ENCODE peak calls at places on chromosome 1, in five cellular contexts. One of them, this sample, is unnamed.

GRCh38 chr1:111643696-111644095 is 24.1 kb downstream of the RAP1A start:
- DNase-seq in coronary artery: no peak
- DNase-seq in stomach: no peak
- DNase-seq in adrenal gland: no peak
- DNase-seq in ascending aorta: no peak
- DNase-seq in this sample: no peak

GRCh38 chr1:65200411-65200810 is 52.4 kb downstream of the AK4 start:
- DNase-seq in coronary artery: no peak
- DNase-seq in stomach: no peak
- DNase-seq in adrenal gland: no peak
- DNase-seq in ascending aorta: no peak
- DNase-seq in this sample: no peak

GRCh38 chr1:19468397-19468956 is 16.9 kb downstream of the CAPZB start:
- DNase-seq in coronary artery: no peak
- DNase-seq in stomach: peak
- DNase-seq in adrenal gland: no peak
- DNase-seq in ascending aorta: no peak
- DNase-seq in this sample: no peak

GRCh38 chr1:69163779-69164178 is 403.9 kb upstream of the LRRC7 start:
- DNase-seq in coronary artery: no peak
- DNase-seq in stomach: no peak
- DNase-seq in adrenal gland: no peak
- DNase-seq in ascending aorta: no peak
- DNase-seq in this sample: no peak

GRCh38 chr1:28737245-28738137 is 751 bp downstream of the YTHDF2 start:
- DNase-seq in coronary artery: no peak
- DNase-seq in stomach: peak
- DNase-seq in adrenal gland: peak
- DNase-seq in ascending aorta: no peak
- DNase-seq in this sample: no peak

GRCh38 chr1:18340787-18341186 is 139.9 kb upstream of the KLHDC7A start:
- DNase-seq in coronary artery: no peak
- DNase-seq in stomach: no peak
- DNase-seq in adrenal gland: no peak
- DNase-seq in ascending aorta: no peak
- DNase-seq in this sample: no peak

GRCh38 chr1:231460614-231461013 is 38.5 kb upstream of the EGLN1 start:
- DNase-seq in coronary artery: no peak
- DNase-seq in stomach: no peak
- DNase-seq in adrenal gland: no peak
- DNase-seq in ascending aorta: no peak
- DNase-seq in this sample: no peak

GRCh38 chr1:10753279-10753678 is 43.2 kb downstream of the CASZ1 start:
- DNase-seq in coronary artery: no peak
- DNase-seq in stomach: no peak
- DNase-seq in adrenal gland: no peak
- DNase-seq in ascending aorta: no peak
- DNase-seq in this sample: no peak

GRCh38 chr1:236853916-236854601 is 59.0 kb downstream of the MTR start:
- DNase-seq in coronary artery: no peak
- DNase-seq in stomach: no peak
- DNase-seq in adrenal gland: no peak
- DNase-seq in ascending aorta: no peak
- DNase-seq in this sample: no peak

GRCh38 chr1:228350831-228351781 is 55.5 kb downstream of the TRIM11 start:
- DNase-seq in coronary artery: no peak
- DNase-seq in stomach: no peak
- DNase-seq in adrenal gland: peak
- DNase-seq in ascending aorta: no peak
- DNase-seq in this sample: no peak

GRCh38 chr1:161081151-161081405 is 8.3 kb downstream of the NECTIN4 start:
- DNase-seq in coronary artery: no peak
- DNase-seq in stomach: no peak
- DNase-seq in adrenal gland: no peak
- DNase-seq in ascending aorta: no peak
- DNase-seq in this sample: no peak

GRCh38 chr1:31413405-31414005 is 492 bp downstream of the SERINC2 start:
- DNase-seq in coronary artery: no peak
- DNase-seq in stomach: peak
- DNase-seq in adrenal gland: peak
- DNase-seq in ascending aorta: peak
- DNase-seq in this sample: peak

GRCh38 chr1:147847831-147848230 is 54.8 kb upstream of the GJA8 start:
- DNase-seq in coronary artery: no peak
- DNase-seq in stomach: no peak
- DNase-seq in adrenal gland: no peak
- DNase-seq in ascending aorta: no peak
- DNase-seq in this sample: no peak

GRCh38 chr1:17633654-17634053 is 94.2 kb downstream of the ARHGEF10L start:
- DNase-seq in coronary artery: no peak
- DNase-seq in stomach: no peak
- DNase-seq in adrenal gland: no peak
- DNase-seq in ascending aorta: peak
- DNase-seq in this sample: no peak

GRCh38 chr1:177255411-177255810 is 84.7 kb downstream of the BRINP2 start:
- DNase-seq in coronary artery: no peak
- DNase-seq in stomach: no peak
- DNase-seq in adrenal gland: no peak
- DNase-seq in ascending aorta: no peak
- DNase-seq in this sample: no peak

GRCh38 chr1:246482780-246483179 is 24.3 kb downstream of the SMYD3 start:
- DNase-seq in coronary artery: no peak
- DNase-seq in stomach: no peak
- DNase-seq in adrenal gland: no peak
- DNase-seq in ascending aorta: no peak
- DNase-seq in this sample: no peak

GRCh38 chr1:111990878-111991760 is 1.7 kb upstream of the KCND3 start:
- DNase-seq in coronary artery: peak
- DNase-seq in stomach: peak
- DNase-seq in adrenal gland: peak
- DNase-seq in ascending aorta: no peak
- DNase-seq in this sample: peak

GRCh38 chr1:145849356-145850165 is 4.1 kb downstream of the NUDT17 start:
- DNase-seq in coronary artery: no peak
- DNase-seq in stomach: no peak
- DNase-seq in adrenal gland: no peak
- DNase-seq in ascending aorta: no peak
- DNase-seq in this sample: no peak

GRCh38 chr1:214003233-214003632 is 15.5 kb downstream of the PROX1 start:
- DNase-seq in coronary artery: no peak
- DNase-seq in stomach: no peak
- DNase-seq in adrenal gland: no peak
- DNase-seq in ascending aorta: no peak
- DNase-seq in this sample: no peak

GRCh38 chr1:27000817-27001460 is 7.4 kb downstream of the TRNP1 start:
- DNase-seq in coronary artery: no peak
- DNase-seq in stomach: no peak
- DNase-seq in adrenal gland: no peak
- DNase-seq in ascending aorta: peak
- DNase-seq in this sample: no peak
- H3K27ac ChIP-seq in coronary artery: peak
- H3K27ac ChIP-seq in stomach: peak
- H3K27ac ChIP-seq in adrenal gland: no peak
- H3K27ac ChIP-seq in ascending aorta: peak
- H3K27ac ChIP-seq in this sample: no peak

DNA sequence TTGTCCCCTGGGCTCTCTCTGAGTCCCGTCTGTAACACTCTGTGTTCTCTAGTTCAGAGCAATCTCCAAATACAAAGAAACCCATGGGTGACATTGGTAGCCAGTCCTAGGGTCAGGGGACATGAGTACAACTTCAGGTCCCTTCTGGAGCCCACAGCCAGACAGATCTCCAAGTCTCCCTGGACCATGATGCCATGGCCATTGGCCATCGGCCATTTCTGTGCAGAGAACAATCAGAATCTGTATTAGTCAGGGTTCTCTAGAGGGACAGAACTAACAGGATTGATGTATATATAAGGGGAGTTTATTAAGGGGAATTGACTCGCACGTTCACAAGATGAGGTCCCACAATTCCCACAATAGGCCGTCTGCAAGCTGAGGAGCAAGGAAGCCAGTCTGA is 106.9 kb downstream of the AJAP1 start:
- DNase-seq in coronary artery: no peak
- DNase-seq in stomach: no peak
- DNase-seq in adrenal gland: no peak
- DNase-seq in ascending aorta: no peak
- DNase-seq in this sample: no peak
- H3K27ac ChIP-seq in coronary artery: no peak
- H3K27ac ChIP-seq in stomach: no peak
- H3K27ac ChIP-seq in adrenal gland: no peak
- H3K27ac ChIP-seq in ascending aorta: no peak
- H3K27ac ChIP-seq in this sample: no peak

DNA sequence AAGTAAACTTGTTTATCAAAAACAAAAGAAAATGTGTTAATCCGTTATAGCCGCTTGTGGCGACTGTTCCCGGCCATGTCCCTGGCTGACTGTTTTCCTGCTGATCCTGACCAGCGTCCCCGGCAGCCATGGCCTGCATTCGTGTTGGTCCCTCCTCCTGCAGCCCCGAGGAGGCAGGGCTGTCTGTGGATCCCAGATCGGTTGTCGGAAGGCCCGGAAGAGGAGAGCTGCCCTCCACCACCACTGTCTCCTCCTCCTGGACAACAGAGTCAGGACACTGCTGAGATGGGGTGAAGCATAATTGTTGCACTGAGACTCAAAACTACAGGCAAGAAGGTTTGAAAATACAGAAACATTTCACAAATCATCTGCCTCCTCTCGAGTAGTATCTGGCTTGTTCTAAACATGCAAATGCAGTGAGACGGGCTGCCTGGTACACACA is 3.6 kb upstream of the MXRA8 start:
- DNase-seq in coronary artery: no peak
- DNase-seq in stomach: no peak
- DNase-seq in adrenal gland: peak
- DNase-seq in ascending aorta: no peak
- DNase-seq in this sample: no peak
- H3K27ac ChIP-seq in coronary artery: peak
- H3K27ac ChIP-seq in stomach: peak
- H3K27ac ChIP-seq in adrenal gland: no peak
- H3K27ac ChIP-seq in ascending aorta: peak
- H3K27ac ChIP-seq in this sample: no peak

GRCh38 chr1:11789126-11790067 is 16.4 kb downstream of the MTHFR start:
- DNase-seq in coronary artery: no peak
- DNase-seq in stomach: no peak
- DNase-seq in adrenal gland: no peak
- DNase-seq in ascending aorta: no peak
- DNase-seq in this sample: no peak

GRCh38 chr1:11788549-11789053 is 17.2 kb downstream of the MTHFR start:
- DNase-seq in coronary artery: no peak
- DNase-seq in stomach: no peak
- DNase-seq in adrenal gland: no peak
- DNase-seq in ascending aorta: no peak
- DNase-seq in this sample: no peak

GRCh38 chr1:11786168-11786567 is 19.6 kb downstream of the MTHFR start:
- DNase-seq in coronary artery: no peak
- DNase-seq in stomach: no peak
- DNase-seq in adrenal gland: no peak
- DNase-seq in ascending aorta: no peak
- DNase-seq in this sample: no peak

GRCh38 chr1:11787804-11788436 is 17.8 kb downstream of the MTHFR start:
- DNase-seq in coronary artery: no peak
- DNase-seq in stomach: no peak
- DNase-seq in adrenal gland: no peak
- DNase-seq in ascending aorta: no peak
- DNase-seq in this sample: no peak

DNA sequence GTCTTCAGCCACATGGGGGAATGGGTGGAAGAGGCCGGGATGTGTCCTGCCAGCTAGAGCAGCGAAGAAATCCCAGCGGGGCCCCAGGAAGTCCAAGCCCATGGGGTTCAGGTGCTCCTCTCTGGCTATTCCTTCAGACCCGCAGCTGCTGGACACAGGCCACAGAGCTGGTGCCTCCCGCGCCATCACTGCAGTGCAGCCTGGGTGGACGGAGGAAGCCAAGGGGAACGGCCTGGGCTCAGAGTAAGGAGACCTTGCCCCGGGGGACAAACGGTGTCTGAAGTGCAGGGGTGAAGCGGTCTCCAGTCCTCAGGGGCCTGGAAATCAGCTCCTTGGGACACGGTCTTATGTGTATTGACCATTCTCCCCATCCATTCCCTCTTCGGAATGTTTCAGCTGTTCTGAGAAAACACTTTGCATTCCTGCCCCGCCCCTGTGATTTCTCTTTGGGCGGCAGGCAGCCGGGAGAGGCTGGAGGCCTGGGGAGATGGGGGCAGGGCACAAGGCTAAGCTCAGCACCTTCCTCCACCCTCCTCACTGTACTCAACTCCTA is 18.4 kb downstream of the MTHFR start:
- DNase-seq in coronary artery: no peak
- DNase-seq in stomach: peak
- DNase-seq in adrenal gland: peak
- DNase-seq in ascending aorta: no peak
- DNase-seq in this sample: no peak
- H3K27ac ChIP-seq in coronary artery: peak
- H3K27ac ChIP-seq in stomach: peak
- H3K27ac ChIP-seq in adrenal gland: peak
- H3K27ac ChIP-seq in ascending aorta: peak
- H3K27ac ChIP-seq in this sample: peak

This sample was measured in substantia nigra.